ENCODE peak calls at places on chromosomes 13 and 19, in nine cellular contexts. One of them, this sample, is unnamed. For H3K4me1 and H3K27me3, the result is how much of the 10 kb centered on the place peaks cover.

GRCh38 chr19:41701401-41702075 is 6.9 kb upstream of the CEACAM5 start:
- DNase-seq in CD8-positive, alpha-beta memory T cell: no peak
- DNase-seq in sigmoid colon: peak
- DNase-seq in right cardiac atrium: no peak
- DNase-seq in upper lobe of left lung: no peak
- DNase-seq in GM12878: no peak
- DNase-seq in effector memory CD4-positive, alpha-beta T cell: no peak
- DNase-seq in NT2/D1: no peak
- DNase-seq in heart left ventricle: no peak
- DNase-seq in this sample: peak

GRCh38 chr19:19458110-19458816 is 52.8 kb downstream of the GATAD2A start:
- DNase-seq in CD8-positive, alpha-beta memory T cell: no peak
- DNase-seq in sigmoid colon: no peak
- DNase-seq in right cardiac atrium: no peak
- DNase-seq in upper lobe of left lung: no peak
- DNase-seq in GM12878: no peak
- DNase-seq in effector memory CD4-positive, alpha-beta T cell: no peak
- DNase-seq in NT2/D1: no peak
- DNase-seq in heart left ventricle: no peak
- DNase-seq in this sample: no peak

GRCh38 chr13:110391273-110391672 is 84.2 kb downstream of the COL4A2 start:
- DNase-seq in CD8-positive, alpha-beta memory T cell: no peak
- DNase-seq in sigmoid colon: no peak
- DNase-seq in right cardiac atrium: no peak
- DNase-seq in upper lobe of left lung: no peak
- DNase-seq in GM12878: no peak
- DNase-seq in effector memory CD4-positive, alpha-beta T cell: no peak
- DNase-seq in NT2/D1: no peak
- DNase-seq in heart left ventricle: no peak
- DNase-seq in this sample: no peak

GRCh38 chr19:31232220-31232619 is 117.0 kb downstream of the TSHZ3 start:
- DNase-seq in CD8-positive, alpha-beta memory T cell: no peak
- DNase-seq in sigmoid colon: no peak
- DNase-seq in right cardiac atrium: no peak
- DNase-seq in upper lobe of left lung: no peak
- DNase-seq in GM12878: no peak
- DNase-seq in effector memory CD4-positive, alpha-beta T cell: no peak
- DNase-seq in NT2/D1: peak
- DNase-seq in heart left ventricle: no peak
- DNase-seq in this sample: no peak

GRCh38 chr13:110268061-110268460 is 38.9 kb downstream of the COL4A1 start:
- DNase-seq in CD8-positive, alpha-beta memory T cell: no peak
- DNase-seq in sigmoid colon: peak
- DNase-seq in right cardiac atrium: no peak
- DNase-seq in upper lobe of left lung: no peak
- DNase-seq in GM12878: no peak
- DNase-seq in effector memory CD4-positive, alpha-beta T cell: no peak
- DNase-seq in NT2/D1: no peak
- DNase-seq in heart left ventricle: no peak
- DNase-seq in this sample: no peak

GRCh38 chr19:44111910-44112463 is 1.2 kb upstream of the ZNF225 start:
- DNase-seq in CD8-positive, alpha-beta memory T cell: no peak
- DNase-seq in sigmoid colon: no peak
- DNase-seq in right cardiac atrium: no peak
- DNase-seq in upper lobe of left lung: no peak
- DNase-seq in GM12878: no peak
- DNase-seq in effector memory CD4-positive, alpha-beta T cell: no peak
- DNase-seq in NT2/D1: peak
- DNase-seq in heart left ventricle: no peak
- DNase-seq in this sample: peak

GRCh38 chr13:104422668-104423067 is 1356.5 kb upstream of the SLC10A2 start:
- DNase-seq in CD8-positive, alpha-beta memory T cell: no peak
- DNase-seq in sigmoid colon: no peak
- DNase-seq in right cardiac atrium: no peak
- DNase-seq in upper lobe of left lung: no peak
- DNase-seq in GM12878: no peak
- DNase-seq in effector memory CD4-positive, alpha-beta T cell: no peak
- DNase-seq in NT2/D1: no peak
- DNase-seq in heart left ventricle: no peak
- DNase-seq in this sample: no peak

GRCh38 chr19:22144394-22144793 is 52.4 kb downstream of the ZNF676 start:
- DNase-seq in CD8-positive, alpha-beta memory T cell: no peak
- DNase-seq in sigmoid colon: no peak
- DNase-seq in right cardiac atrium: no peak
- DNase-seq in upper lobe of left lung: no peak
- DNase-seq in GM12878: no peak
- DNase-seq in effector memory CD4-positive, alpha-beta T cell: no peak
- DNase-seq in NT2/D1: peak
- DNase-seq in heart left ventricle: no peak
- DNase-seq in this sample: no peak

GRCh38 chr13:97422118-97423054 is 11.6 kb upstream of the RAP2A start:
- DNase-seq in CD8-positive, alpha-beta memory T cell: no peak
- DNase-seq in sigmoid colon: no peak
- DNase-seq in right cardiac atrium: no peak
- DNase-seq in upper lobe of left lung: no peak
- DNase-seq in GM12878: no peak
- DNase-seq in effector memory CD4-positive, alpha-beta T cell: no peak
- DNase-seq in NT2/D1: no peak
- DNase-seq in heart left ventricle: no peak
- DNase-seq in this sample: no peak

GRCh38 chr13:100138859-100139491 is 50.1 kb downstream of the PCCA start:
- DNase-seq in CD8-positive, alpha-beta memory T cell: no peak
- DNase-seq in sigmoid colon: no peak
- DNase-seq in right cardiac atrium: no peak
- DNase-seq in upper lobe of left lung: no peak
- DNase-seq in GM12878: no peak
- DNase-seq in effector memory CD4-positive, alpha-beta T cell: no peak
- DNase-seq in NT2/D1: no peak
- DNase-seq in heart left ventricle: no peak
- DNase-seq in this sample: no peak

GRCh38 chr13:80009760-80010159 is 331.2 kb downstream of the SPRY2 start:
- DNase-seq in CD8-positive, alpha-beta memory T cell: no peak
- DNase-seq in sigmoid colon: no peak
- DNase-seq in right cardiac atrium: no peak
- DNase-seq in upper lobe of left lung: no peak
- DNase-seq in GM12878: no peak
- DNase-seq in effector memory CD4-positive, alpha-beta T cell: no peak
- DNase-seq in NT2/D1: no peak
- DNase-seq in heart left ventricle: no peak
- DNase-seq in this sample: no peak

GRCh38 chr13:108315273-108315672 is 45.8 kb downstream of the TNFSF13B start:
- DNase-seq in CD8-positive, alpha-beta memory T cell: no peak
- DNase-seq in sigmoid colon: no peak
- DNase-seq in right cardiac atrium: no peak
- DNase-seq in upper lobe of left lung: no peak
- DNase-seq in GM12878: peak
- DNase-seq in effector memory CD4-positive, alpha-beta T cell: no peak
- DNase-seq in NT2/D1: no peak
- DNase-seq in heart left ventricle: no peak
- DNase-seq in this sample: no peak

GRCh38 chr13:20558982-20559381 is 8.0 kb upstream of the IFT88 start:
- DNase-seq in CD8-positive, alpha-beta memory T cell: no peak
- DNase-seq in sigmoid colon: no peak
- DNase-seq in right cardiac atrium: no peak
- DNase-seq in upper lobe of left lung: no peak
- DNase-seq in GM12878: no peak
- DNase-seq in effector memory CD4-positive, alpha-beta T cell: no peak
- DNase-seq in NT2/D1: no peak
- DNase-seq in heart left ventricle: no peak
- DNase-seq in this sample: no peak

GRCh38 chr13:20566424-20566916 is 487 bp upstream of the IFT88 start:
- DNase-seq in CD8-positive, alpha-beta memory T cell: no peak
- DNase-seq in sigmoid colon: peak
- DNase-seq in right cardiac atrium: no peak
- DNase-seq in upper lobe of left lung: no peak
- DNase-seq in GM12878: no peak
- DNase-seq in effector memory CD4-positive, alpha-beta T cell: no peak
- DNase-seq in NT2/D1: peak
- DNase-seq in heart left ventricle: no peak
- DNase-seq in this sample: peak

GRCh38 chr13:20565120-20565736 is 1.7 kb upstream of the IFT88 start:
- DNase-seq in CD8-positive, alpha-beta memory T cell: no peak
- DNase-seq in sigmoid colon: no peak
- DNase-seq in right cardiac atrium: no peak
- DNase-seq in upper lobe of left lung: no peak
- DNase-seq in GM12878: no peak
- DNase-seq in effector memory CD4-positive, alpha-beta T cell: no peak
- DNase-seq in NT2/D1: no peak
- DNase-seq in heart left ventricle: no peak
- DNase-seq in this sample: no peak

GRCh38 chr13:20559659-20560356 is 7.1 kb upstream of the IFT88 start:
- DNase-seq in CD8-positive, alpha-beta memory T cell: no peak
- DNase-seq in sigmoid colon: no peak
- DNase-seq in right cardiac atrium: no peak
- DNase-seq in upper lobe of left lung: no peak
- DNase-seq in GM12878: no peak
- DNase-seq in effector memory CD4-positive, alpha-beta T cell: no peak
- DNase-seq in NT2/D1: no peak
- DNase-seq in heart left ventricle: no peak
- DNase-seq in this sample: no peak

DNA sequence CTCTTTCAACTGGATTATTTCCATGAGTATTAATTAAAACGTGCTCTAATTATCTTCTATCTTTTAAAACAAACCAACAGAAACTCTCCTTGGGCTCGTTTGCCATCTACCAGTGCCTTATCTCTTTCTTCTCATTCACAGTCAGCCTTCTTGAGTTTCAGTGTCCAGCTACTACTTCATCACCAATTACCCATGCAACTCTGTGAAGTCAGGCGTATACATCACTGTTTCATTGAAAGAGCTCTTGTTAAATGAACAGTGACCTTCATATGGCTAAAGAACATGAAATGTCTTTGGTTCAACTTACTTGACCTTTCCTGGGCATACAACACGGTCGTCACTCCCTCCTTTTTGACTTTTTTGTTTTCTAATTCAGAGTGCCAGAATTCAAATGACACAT is 5.2 kb upstream of the IFT88 start:
- DNase-seq in CD8-positive, alpha-beta memory T cell: no peak
- DNase-seq in sigmoid colon: no peak
- DNase-seq in right cardiac atrium: no peak
- DNase-seq in upper lobe of left lung: no peak
- DNase-seq in GM12878: no peak
- DNase-seq in effector memory CD4-positive, alpha-beta T cell: no peak
- DNase-seq in NT2/D1: no peak
- DNase-seq in heart left ventricle: no peak
- DNase-seq in this sample: no peak
- H3K4me3 ChIP-seq in CD8-positive, alpha-beta memory T cell: no peak
- H3K4me3 ChIP-seq in sigmoid colon: no peak
- H3K4me3 ChIP-seq in right cardiac atrium: no peak
- H3K4me3 ChIP-seq in upper lobe of left lung: no peak
- H3K4me3 ChIP-seq in GM12878: no peak
- H3K4me3 ChIP-seq in effector memory CD4-positive, alpha-beta T cell: no peak
- H3K4me3 ChIP-seq in NT2/D1: no peak
- H3K4me3 ChIP-seq in heart left ventricle: no peak
- H3K4me3 ChIP-seq in this sample: no peak

GRCh38 chr13:51260154-51260553 is 38.0 kb downstream of the FAM124A start:
- DNase-seq in CD8-positive, alpha-beta memory T cell: no peak
- DNase-seq in sigmoid colon: peak
- DNase-seq in right cardiac atrium: no peak
- DNase-seq in upper lobe of left lung: no peak
- DNase-seq in GM12878: no peak
- DNase-seq in effector memory CD4-positive, alpha-beta T cell: no peak
- DNase-seq in NT2/D1: no peak
- DNase-seq in heart left ventricle: peak
- DNase-seq in this sample: no peak
- H3K4me1 ChIP-seq in CD8-positive, alpha-beta memory T cell: under half
- H3K4me1 ChIP-seq in sigmoid colon: under half
- H3K4me1 ChIP-seq in right cardiac atrium: under half
- H3K4me1 ChIP-seq in upper lobe of left lung: under half
- H3K4me1 ChIP-seq in GM12878: under half
- H3K4me1 ChIP-seq in effector memory CD4-positive, alpha-beta T cell: under half
- H3K4me1 ChIP-seq in NT2/D1: under half
- H3K4me1 ChIP-seq in heart left ventricle: under half
- H3K4me1 ChIP-seq in this sample: under half

DNA sequence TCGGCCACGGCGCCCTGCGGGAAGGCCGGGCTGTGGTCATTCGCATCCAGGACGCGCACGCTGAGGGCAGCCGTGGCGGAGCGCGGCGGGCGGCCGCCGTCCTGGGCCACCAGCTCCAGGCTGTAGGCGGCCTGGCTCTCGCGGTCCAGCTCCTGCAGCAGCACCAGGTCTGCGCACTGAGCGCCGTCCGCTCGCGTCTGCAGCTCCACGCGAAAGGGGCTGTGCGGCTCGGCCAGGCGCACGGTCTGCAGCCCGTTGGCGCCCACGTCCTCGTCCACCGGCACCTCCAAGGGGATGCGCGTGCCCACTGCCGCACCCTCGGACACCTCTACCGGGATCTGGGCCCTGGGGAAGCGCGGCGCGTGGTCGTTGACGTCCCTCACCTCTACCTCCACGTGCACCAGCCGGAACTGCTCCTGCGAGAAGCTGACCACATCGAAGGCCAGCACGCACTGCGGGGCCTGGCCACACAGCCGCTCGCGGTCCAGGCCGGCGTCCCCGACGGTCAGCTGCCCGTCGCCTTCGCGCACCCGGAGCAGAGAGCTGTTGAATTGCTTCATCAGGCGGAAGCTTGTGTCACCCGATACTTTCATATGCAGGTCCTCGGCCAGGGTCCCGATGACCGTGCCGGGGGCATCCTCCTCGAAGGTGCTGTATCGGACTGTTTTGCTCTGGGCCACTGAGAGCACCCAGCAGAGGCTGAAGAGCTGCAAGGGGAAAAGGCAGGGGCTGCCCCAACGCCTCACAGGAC is 583 bp downstream of the PCDH8 start:
- DNase-seq in CD8-positive, alpha-beta memory T cell: no peak
- DNase-seq in sigmoid colon: no peak
- DNase-seq in right cardiac atrium: no peak
- DNase-seq in upper lobe of left lung: peak
- DNase-seq in GM12878: no peak
- DNase-seq in effector memory CD4-positive, alpha-beta T cell: no peak
- DNase-seq in NT2/D1: no peak
- DNase-seq in heart left ventricle: no peak
- DNase-seq in this sample: no peak
- H3K27me3 ChIP-seq in CD8-positive, alpha-beta memory T cell: under half
- H3K27me3 ChIP-seq in sigmoid colon: half or more
- H3K27me3 ChIP-seq in right cardiac atrium: under half
- H3K27me3 ChIP-seq in upper lobe of left lung: half or more
- H3K27me3 ChIP-seq in GM12878: under half
- H3K27me3 ChIP-seq in effector memory CD4-positive, alpha-beta T cell: half or more
- H3K27me3 ChIP-seq in NT2/D1: under half
- H3K27me3 ChIP-seq in heart left ventricle: half or more
- H3K27me3 ChIP-seq in this sample: half or more

DNA sequence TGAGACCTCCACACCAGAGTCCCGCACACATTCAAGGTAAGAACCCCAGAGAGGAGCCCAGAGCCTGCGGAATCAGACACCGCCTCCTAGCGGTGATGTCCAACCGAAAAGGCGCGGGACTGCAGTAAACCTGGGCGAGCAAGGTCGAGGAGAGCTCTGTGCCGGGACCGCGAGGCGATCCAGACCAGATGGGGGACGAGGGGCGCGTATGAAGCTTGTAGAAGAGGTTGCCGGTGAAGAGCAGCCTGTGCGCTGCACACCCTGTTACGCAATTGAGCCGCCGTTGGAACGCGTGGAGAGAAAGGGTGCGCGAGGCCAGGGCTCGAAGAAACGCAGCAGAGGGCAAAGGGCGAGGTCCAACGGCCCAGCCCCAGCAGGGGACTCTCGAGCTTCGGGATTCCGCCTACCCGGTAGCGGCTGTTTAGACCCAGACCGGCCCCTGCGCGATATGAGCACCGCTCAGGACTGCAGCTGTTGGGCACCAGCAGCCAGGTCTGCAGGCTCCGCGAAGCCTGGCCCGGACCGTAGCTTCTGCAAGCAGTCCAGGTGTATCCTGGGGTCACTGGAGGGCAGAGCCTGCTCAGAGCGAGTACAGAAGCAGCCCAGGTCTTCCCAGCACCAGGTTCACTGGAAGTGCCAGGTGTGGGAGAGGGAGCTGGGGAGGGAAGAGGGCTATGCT is 65.9 kb upstream of the ZNF599 start:
- DNase-seq in CD8-positive, alpha-beta memory T cell: no peak
- DNase-seq in sigmoid colon: no peak
- DNase-seq in right cardiac atrium: peak
- DNase-seq in upper lobe of left lung: peak
- DNase-seq in GM12878: no peak
- DNase-seq in effector memory CD4-positive, alpha-beta T cell: no peak
- DNase-seq in NT2/D1: no peak
- DNase-seq in heart left ventricle: peak
- DNase-seq in this sample: no peak
- H3K4me3 ChIP-seq in CD8-positive, alpha-beta memory T cell: no peak
- H3K4me3 ChIP-seq in sigmoid colon: no peak
- H3K4me3 ChIP-seq in right cardiac atrium: no peak
- H3K4me3 ChIP-seq in upper lobe of left lung: peak
- H3K4me3 ChIP-seq in GM12878: no peak
- H3K4me3 ChIP-seq in effector memory CD4-positive, alpha-beta T cell: no peak
- H3K4me3 ChIP-seq in NT2/D1: no peak
- H3K4me3 ChIP-seq in heart left ventricle: peak
- H3K4me3 ChIP-seq in this sample: no peak

This sample was measured in RWPE2.